ENCODE peak calls at places on chromosomes 7 and 10, in six cellular contexts. F is H9, L is neuronal stem cell, Z is mesenchymal stem cell, Q is trophoblast cell, X is H1. R is an unnamed sample.

GRCh38 chr7:1379202-1379601 is 80.1 kb downstream of the MICALL2 start:
- DNase-seq in F (no peak), L (no peak), Z (no peak), Q (no peak), X (no peak), R (no peak)

GRCh38 chr10:35172574-35172973 is 45.9 kb downstream of the CREM start:
- DNase-seq in F (no peak), L (no peak), Z (no peak), Q (no peak), X (no peak), R (peak; percentile 41)

GRCh38 chr7:133789951-133790350 is 337.2 kb upstream of the LRGUK start:
- DNase-seq in F (no peak), L (no peak), Z (peak; percentile 13), Q (no peak), X (no peak), R (peak; percentile 74)

GRCh38 chr7:129295015-129295423 is 70.2 kb downstream of the AHCYL2 start:
- DNase-seq in F (no peak), L (no peak), Z (peak; percentile 57), Q (peak; percentile 58), X (no peak), R (peak; percentile 58)

GRCh38 chr10:3460420-3461128 is 288.0 kb upstream of the PITRM1 start:
- DNase-seq in F (no peak), L (no peak), Z (no peak), Q (no peak), X (no peak), R (no peak)

GRCh38 chr7:99392659-99393362 is 15.6 kb downstream of the PDAP1 start:
- DNase-seq in F (peak; percentile 93), L (peak; percentile 74), Z (peak; percentile 70), Q (peak; percentile 58), X (peak; percentile 61), R (no peak)

GRCh38 chr10:77409697-77410471 is 227.7 kb downstream of the KCNMA1 start:
- DNase-seq in F (no peak), L (no peak), Z (no peak), Q (no peak), X (no peak), R (no peak)

GRCh38 chr7:105648561-105649401 is 67.5 kb upstream of the EFCAB10 start:
- DNase-seq in F (no peak), L (no peak), Z (no peak), Q (no peak), X (no peak), R (no peak)

GRCh38 chr10:77290528-77291155 is 347.0 kb downstream of the KCNMA1 start:
- DNase-seq in F (no peak), L (no peak), Z (peak; percentile 94), Q (peak; percentile 90), X (no peak), R (peak; percentile 93)

GRCh38 chr10:3272300-3272699 is 99.7 kb upstream of the PITRM1 start:
- DNase-seq in F (no peak), L (no peak), Z (no peak), Q (no peak), X (no peak), R (no peak)

GRCh38 chr7:157488326-157488725 is 151.5 kb downstream of the DNAJB6 start:
- DNase-seq in F (peak; percentile 26), L (no peak), Z (no peak), Q (no peak), X (no peak), R (no peak)

GRCh38 chr10:98373260-98373659 is 41.7 kb downstream of the PYROXD2 start:
- DNase-seq in F (no peak), L (no peak), Z (no peak), Q (no peak), X (no peak), R (no peak)

GRCh38 chr10:86100581-86101061 is 266.0 kb downstream of the GRID1 start:
- DNase-seq in F (peak; percentile 41), L (peak; percentile 14), Z (no peak), Q (peak; percentile 41), X (no peak), R (peak; percentile 4)

GRCh38 chr7:55545496-55545895 is 26.8 kb downstream of the VOPP1 start:
- DNase-seq in F (no peak), L (no peak), Z (peak; percentile 61), Q (peak; percentile 66), X (no peak), R (peak; percentile 82)

GRCh38 chr10:13337827-13338196 is 10.3 kb downstream of the SEPHS1 start:
- DNase-seq in F (no peak), L (no peak), Z (no peak), Q (no peak), X (no peak), R (no peak)

GRCh38 chr7:120583835-120584586 is 273.9 kb downstream of the TSPAN12 start:
- DNase-seq in F (no peak), L (no peak), Z (peak; percentile 84), Q (peak; percentile 93), X (no peak), R (peak; percentile 59)

GRCh38 chr7:118072893-118073674 is 110.9 kb upstream of the LSM8 start:
- DNase-seq in F (no peak), L (no peak), Z (no peak), Q (peak; percentile 13), X (no peak), R (no peak)

GRCh38 chr10:91796332-91797076 is 1.7 kb upstream of the TNKS2 start:
- DNase-seq in F (peak; percentile 66), L (no peak), Z (peak; percentile 21), Q (peak; percentile 38), X (no peak), R (no peak)

GRCh38 chr10:83489161-83489560 is 650.1 kb upstream of the GHITM start:
- DNase-seq in F (no peak), L (no peak), Z (no peak), Q (no peak), X (no peak), R (no peak)

GRCh38 chr10:26859241-26860025 is 1.3 kb downstream of the ABI1 start:
- DNase-seq in F (no peak), L (no peak), Z (no peak), Q (no peak), X (no peak), R (peak; percentile 38)

GRCh38 chr10:87991946-87992345 is 128.5 kb downstream of the PTEN start:
- DNase-seq in F (no peak), L (no peak), Z (no peak), Q (no peak), X (no peak), R (peak; percentile 16)

GRCh38 chr10:29389935-29390334 is 101.1 kb downstream of the LYZL1 start:
- DNase-seq in F (no peak), L (no peak), Z (no peak), Q (no peak), X (no peak), R (peak; percentile 6)

GRCh38 chr10:97828721-97829120 is 20.9 kb upstream of the GOLGA7B start:
- DNase-seq in F (no peak), L (no peak), Z (no peak), Q (no peak), X (no peak), R (no peak)

GRCh38 chr10:9709849-9710248 is 1307.8 kb upstream of the CELF2 start:
- DNase-seq in F (no peak), L (no peak), Z (no peak), Q (no peak), X (no peak), R (peak; percentile 31)

GRCh38 chr7:32428546-32428945 is 61.6 kb downstream of the LSM5 start:
- DNase-seq in F (peak; percentile 47), L (no peak), Z (no peak), Q (no peak), X (no peak), R (no peak)

GRCh38 chr10:25522946-25523608 is 348.3 kb downstream of the GPR158 start:
- DNase-seq in F (peak; percentile 81), L (peak; percentile 27), Z (no peak), Q (peak; percentile 66), X (peak; percentile 44), R (no peak)

DNA sequence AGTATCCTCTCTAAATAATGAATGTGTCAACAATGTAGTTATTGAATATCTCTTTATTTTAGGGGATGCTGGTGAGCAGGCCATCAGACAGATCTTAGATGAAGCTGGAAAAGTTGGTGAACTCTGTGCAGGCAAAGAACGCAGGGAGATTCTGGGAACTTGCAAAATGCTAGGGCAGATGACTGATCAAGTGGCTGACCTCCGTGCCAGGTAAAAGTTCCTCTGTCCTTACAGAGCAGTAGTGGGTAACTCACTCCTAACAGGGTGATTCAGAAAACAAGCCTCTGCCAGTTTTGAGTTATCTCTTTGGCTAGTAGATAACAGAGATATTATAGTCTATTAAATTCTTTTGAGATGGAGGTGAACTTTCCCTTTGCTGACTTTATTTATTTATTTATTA is 67.3 kb downstream of the AP3M1 start:
- DNase-seq in F (no peak), L (no peak), Z (no peak), Q (no peak), X (no peak), R (no peak)
- H3K14ac ChIP-seq in F (no peak overlapping the region), L (no peak overlapping the region), Z (no peak overlapping the region), Q (no peak overlapping the region), X (no peak overlapping the region), R (no peak overlapping the region)

GRCh38 chr7:132206594-132206993 is 369.7 kb downstream of the PLXNA4 start:
- DNase-seq in F (no peak), L (no peak), Z (no peak), Q (no peak), X (no peak), R (no peak)
- H2AFZ ChIP-seq in F (no peak overlapping the region), L (no peak overlapping the region), Z (no peak overlapping the region), Q (no peak overlapping the region), X (no peak overlapping the region), R (no peak overlapping the region)

DNA sequence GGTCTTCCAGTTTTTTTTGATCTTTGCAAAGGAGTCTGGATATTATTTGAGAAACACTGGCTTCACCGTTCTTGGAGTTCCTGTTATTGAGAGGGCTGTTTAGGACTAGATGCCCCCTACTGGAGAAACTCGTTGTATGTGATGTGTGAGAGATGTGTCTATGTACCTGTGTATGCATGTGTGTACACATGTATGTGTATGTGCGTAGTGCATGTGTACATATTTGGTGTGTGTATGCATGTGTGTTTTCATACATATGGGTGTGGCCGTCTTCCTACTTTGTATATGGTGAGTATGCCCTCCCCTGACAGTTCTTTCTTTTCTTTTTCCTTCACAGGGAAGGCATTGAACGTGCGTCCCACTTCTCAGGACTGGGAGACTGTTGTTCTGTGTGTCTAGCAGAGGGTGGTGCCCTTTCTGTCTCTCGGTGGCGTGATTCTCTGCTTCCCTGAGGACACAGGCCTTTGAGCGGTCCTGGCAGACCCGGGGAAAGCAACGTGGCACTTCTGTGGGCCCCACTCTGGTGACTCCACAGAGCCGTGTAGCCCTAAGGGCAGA is 3.0 kb upstream of the CALHM3 start:
- DNase-seq in F (no peak), L (no peak), Z (peak; percentile 74), Q (peak; percentile 86), X (no peak), R (peak; percentile 69)
- H3K14ac ChIP-seq in F (no peak overlapping the region), L (no peak overlapping the region), Z (no peak overlapping the region), Q (no peak overlapping the region), X (no peak overlapping the region), R (no peak overlapping the region)

DNA sequence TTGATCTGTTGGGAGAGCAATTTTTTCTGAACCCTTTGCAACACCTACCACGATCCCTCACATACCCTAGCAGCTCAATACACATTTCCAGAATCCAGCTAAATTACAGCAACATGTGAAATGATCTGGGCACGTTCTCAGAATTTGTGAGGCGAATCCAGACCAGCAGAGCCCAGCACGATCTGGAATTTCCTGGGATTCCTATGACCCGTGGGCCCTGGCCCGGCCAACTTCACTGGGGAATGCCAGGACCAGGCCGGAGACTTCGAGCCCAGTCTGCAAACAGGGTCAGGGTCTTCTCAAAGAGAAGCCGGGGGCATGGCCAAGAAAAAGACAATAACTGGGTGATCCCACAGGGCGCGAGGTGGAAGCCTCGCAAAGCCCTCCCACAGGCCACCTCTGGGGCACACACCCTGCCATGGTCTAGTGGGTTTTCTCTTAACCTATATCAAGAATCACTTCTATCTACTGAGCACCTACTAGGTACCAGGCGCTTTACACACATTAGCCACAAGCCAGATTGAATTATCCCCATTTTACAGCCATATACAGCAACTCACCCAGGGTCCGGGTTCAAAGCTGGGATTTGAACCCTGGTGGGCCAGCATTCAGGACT is 33.8 kb downstream of the FAM53B start:
- DNase-seq in F (no peak), L (no peak), Z (no peak), Q (peak; percentile 84), X (no peak), R (no peak)
- H2AFZ ChIP-seq in F (no peak overlapping the region), L (no peak overlapping the region), Z (no peak overlapping the region), Q (no peak overlapping the region), X (no peak overlapping the region), R (no peak overlapping the region)